ENCODE peak calls at places on chromosomes 6 and 20, in five cellular contexts. I is K562, T is H1, Y is HepG2, J is GM12878. N is an unnamed sample. For H3K4me1, the result is how much of the 10 kb centered on the place peaks cover.

GRCh38 chr6:10589429-10589727 is 68.2 kb downstream of the GCNT2 start:
- DNase-seq in T (no peak), Y (no peak), I (no peak), J (no peak), N (no peak)

GRCh38 chr20:24654425-24654824 is 185.0 kb downstream of the SYNDIG1 start:
- DNase-seq in T (no peak), J (no peak), I (no peak), Y (no peak), N (no peak)

GRCh38 chr6:52929321-52930164 is 20.0 kb upstream of the GSTA3 start:
- DNase-seq in T (no peak), J (no peak), Y (peak), I (no peak), N (no peak)

GRCh38 chr20:24721891-24722530 is 227.1 kb upstream of the CST7 start:
- DNase-seq in Y (no peak), I (no peak), T (peak), J (no peak), N (no peak)

GRCh38 chr6:37515712-37516075 is 16.0 kb upstream of the CCDC167 start:
- DNase-seq in Y (no peak), I (no peak), T (no peak), J (no peak), N (no peak)

GRCh38 chr6:30884521-30885480 is 482 bp downstream of the DDR1 start:
- DNase-seq in T (peak), Y (no peak), I (peak), J (no peak), N (peak)

GRCh38 chr6:68718379-68719073 is 83.4 kb downstream of the ADGRB3 start:
- DNase-seq in Y (no peak), I (no peak), J (no peak), T (no peak), N (no peak)

GRCh38 chr20:15596220-15596875 is 976.9 kb downstream of the KIF16B start:
- DNase-seq in T (no peak), I (no peak), Y (no peak), J (no peak), N (no peak)

GRCh38 chr6:57109905-57110304 is 19.9 kb downstream of the ZNF451 start:
- DNase-seq in T (no peak), Y (no peak), J (no peak), I (no peak), N (no peak)

GRCh38 chr6:62652692-62653328 is 366.8 kb upstream of the KHDRBS2 start:
- DNase-seq in T (no peak), I (peak), J (no peak), Y (no peak), N (peak)

GRCh38 chr6:12381587-12381986 is 91.4 kb downstream of the EDN1 start:
- DNase-seq in Y (no peak), J (no peak), T (no peak), I (no peak), N (no peak)

GRCh38 chr20:30503992-30504570 is 753.4 kb upstream of the DEFB115 start:
- DNase-seq in T (no peak), J (no peak), I (no peak), Y (no peak), N (no peak)

GRCh38 chr6:110173506-110174132 is 5.9 kb downstream of the WASF1 start:
- DNase-seq in Y (peak), J (no peak), T (no peak), I (no peak), N (peak)

GRCh38 chr6:17505767-17506280 is 94.3 kb upstream of the FAM8A1 start:
- DNase-seq in T (peak), I (no peak), J (no peak), Y (no peak), N (no peak)

GRCh38 chr20:9758752-9759151 is 80.1 kb downstream of the PAK5 start:
- DNase-seq in J (no peak), T (no peak), Y (no peak), I (no peak), N (no peak)

GRCh38 chr6:10248378-10248843 is 166.5 kb downstream of the TFAP2A start:
- DNase-seq in Y (no peak), I (no peak), J (no peak), T (no peak), N (peak)

GRCh38 chr6:170476360-170476759 is 76.7 kb downstream of the PSMB1 start:
- DNase-seq in T (no peak), Y (no peak), I (no peak), J (peak), N (no peak)

GRCh38 chr6:155219858-155220301 is 43.9 kb upstream of the CLDN20 start:
- DNase-seq in Y (no peak), T (no peak), I (no peak), J (no peak), N (no peak)

GRCh38 chr6:148973809-148974208 is 227.0 kb downstream of the UST start:
- DNase-seq in I (no peak), J (no peak), Y (no peak), T (peak), N (peak)

GRCh38 chr6:42359021-42359420 is 92.7 kb downstream of the TRERF1 start:
- DNase-seq in J (no peak), T (no peak), Y (no peak), I (no peak), N (no peak)

GRCh38 chr6:134162932-134163331 is 110.5 kb upstream of the SLC2A12 start:
- DNase-seq in Y (no peak), T (no peak), I (no peak), J (no peak), N (no peak)

GRCh38 chr6:169253745-169254238 is at the start of gene THBS2:
- DNase-seq in J (no peak), Y (no peak), T (peak), I (no peak), N (peak)

DNA sequence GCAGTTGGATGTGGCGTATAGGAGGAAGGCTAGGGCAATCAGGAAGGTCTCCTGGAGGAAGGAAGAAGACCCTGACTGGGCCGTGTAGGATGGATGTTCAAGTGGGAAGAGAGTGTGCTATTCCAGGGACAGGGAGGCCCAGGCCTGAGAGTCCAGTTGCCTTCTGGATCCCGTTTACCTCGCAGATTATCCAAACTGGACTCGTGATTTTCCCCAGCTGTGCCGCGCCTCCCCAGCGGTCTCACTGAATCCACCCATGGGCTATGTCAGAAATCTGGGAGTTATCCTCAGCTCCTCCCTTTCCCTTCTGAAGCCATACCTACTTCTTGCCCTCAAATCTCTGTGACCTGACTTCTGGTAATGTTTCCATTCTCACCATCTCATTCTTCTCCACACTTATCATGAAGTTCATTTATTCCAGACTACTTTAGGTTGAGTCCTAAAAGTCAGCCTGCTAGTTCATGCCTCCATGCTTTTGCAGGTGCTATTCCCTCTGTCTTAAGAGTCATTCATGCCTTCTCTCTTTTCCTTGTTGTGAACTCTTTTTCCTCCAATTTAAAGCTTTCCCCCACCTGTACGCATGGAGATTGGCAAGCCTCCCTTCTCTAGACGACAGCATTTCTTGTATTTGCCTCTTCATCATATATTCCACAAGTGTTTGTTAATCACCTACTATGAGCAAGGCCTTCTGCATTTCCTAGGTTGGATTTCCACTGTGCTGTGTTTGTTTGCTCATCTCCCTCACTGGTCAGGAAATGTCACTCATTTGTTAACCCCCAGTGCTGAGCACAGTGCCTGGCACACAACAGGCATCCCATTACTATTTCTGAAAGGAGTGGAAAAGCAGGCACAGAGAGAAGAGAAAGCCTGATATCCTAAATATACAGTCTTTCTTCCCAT is 2.7 kb downstream of the SDCBP2 start:
- DNase-seq in Y (no peak), T (no peak), I (no peak), J (no peak), N (no peak)
- H3K4me1 ChIP-seq in Y (half or more), T (under half), I (under half), J (under half), N (under half)

DNA sequence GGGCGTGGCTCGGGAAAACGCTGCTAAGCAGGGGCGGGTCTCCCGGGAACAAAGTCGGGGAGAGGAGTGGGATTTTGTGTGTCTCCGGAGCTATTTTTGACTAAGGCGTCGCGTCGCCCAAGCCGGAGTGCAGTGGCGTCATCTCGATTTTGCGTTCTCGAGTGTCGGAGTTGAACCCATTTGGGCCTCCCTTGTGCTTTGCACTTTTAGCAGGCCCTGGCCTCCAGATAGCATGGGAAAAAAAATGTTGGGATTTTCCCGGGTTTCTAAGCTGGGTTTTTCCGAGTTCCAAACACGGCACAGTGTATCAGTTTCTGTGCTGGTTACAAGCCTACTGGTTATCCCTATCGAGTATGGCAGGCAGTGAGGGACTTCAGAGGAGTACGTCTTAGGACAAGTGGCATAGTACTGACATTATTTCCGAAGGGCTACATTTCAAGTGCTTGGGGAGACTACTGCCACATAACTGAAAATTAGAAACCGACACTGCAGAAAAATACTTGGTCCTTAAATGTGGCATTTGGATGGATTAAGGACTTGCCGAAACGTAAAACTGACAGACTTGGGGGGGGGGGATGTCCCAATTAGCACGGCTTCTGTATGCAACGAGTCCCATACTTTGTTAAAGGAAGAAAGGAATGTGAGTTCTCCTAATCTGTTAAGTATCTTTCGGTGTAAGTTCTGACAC is 70.1 kb downstream of the HFE start:
- DNase-seq in T (peak), J (no peak), Y (no peak), I (peak), N (peak)
- TF ChIP-seq CREB1 in T (no peak), J (no peak), Y (no peak), I (peak), N (no peak)

GRCh38 chr6:165988757-165989456 is 178.7 kb downstream of the TBXT start:
- DNase-seq in I (no peak), J (no peak), T (no peak), Y (no peak), N (peak)
- TF ChIP-seq POLR2AphosphoS5 in I (no peak), J (no peak), T (no peak), Y (no peak), N (no peak)

GRCh38 chr6:107496041-107496440 is 6.1 kb downstream of the SOBP start:
- DNase-seq in Y (no peak), I (no peak), T (no peak), J (no peak), N (no peak)
- H3K4me1 ChIP-seq in Y (half or more), I (under half), T (under half), J (under half), N (under half)

GRCh38 chr6:163659807-163660206 is 245.3 kb downstream of the QKI start:
- DNase-seq in T (peak), I (no peak), Y (no peak), J (no peak), N (no peak)
- TF ChIP-seq CREB1 in T (no peak), I (no peak), Y (no peak), J (no peak), N (no peak)

GRCh38 chr6:82954937-82955577 is 110.6 kb downstream of the UBE3D start:
- DNase-seq in J (no peak), I (no peak), Y (no peak), T (no peak), N (no peak)

GRCh38 chr6:82959385-82959941 is 106.2 kb downstream of the UBE3D start:
- DNase-seq in T (peak), Y (no peak), J (no peak), I (no peak), N (peak)

GRCh38 chr6:82955841-82956240 is 109.8 kb downstream of the UBE3D start:
- DNase-seq in T (no peak), J (no peak), I (no peak), Y (no peak), N (no peak)

GRCh38 chr6:82954351-82954750 is 111.3 kb downstream of the UBE3D start:
- DNase-seq in J (no peak), T (no peak), Y (no peak), I (no peak), N (no peak)

DNA sequence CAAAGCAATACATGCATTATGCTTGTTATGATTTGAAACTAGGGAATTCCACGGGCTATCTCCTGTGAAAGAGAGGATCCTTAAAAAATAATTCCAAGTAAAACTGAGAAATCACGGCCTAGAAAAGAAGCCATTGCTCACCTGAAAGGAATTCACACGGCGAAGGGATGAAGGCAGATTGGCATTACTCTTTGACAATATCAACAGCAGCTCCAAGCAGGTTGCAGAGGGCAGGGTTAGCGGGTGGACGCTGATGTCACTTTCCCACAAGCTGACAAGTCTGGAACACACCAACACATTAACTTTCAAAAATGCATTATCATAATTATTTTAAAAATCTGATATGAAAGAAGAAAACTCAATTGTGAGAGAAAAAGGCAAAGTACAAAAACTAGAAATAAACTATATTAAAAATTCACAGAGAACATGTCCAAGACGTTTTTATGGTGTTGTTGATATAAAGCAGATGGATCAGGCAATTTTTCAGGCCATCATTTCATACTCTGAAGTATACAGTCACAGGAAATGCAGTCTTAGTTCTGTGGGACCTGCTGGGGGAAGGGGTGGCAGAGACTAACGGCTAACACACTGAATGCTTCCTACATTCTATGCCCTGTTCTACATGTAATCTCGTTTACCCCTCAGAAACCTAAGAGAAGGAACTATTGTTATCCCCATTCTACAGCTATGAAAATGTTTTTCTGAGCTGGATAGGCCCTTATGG is 108.3 kb downstream of the UBE3D start:
- DNase-seq in T (no peak), I (no peak), J (no peak), Y (no peak), N (no peak)
- TF ChIP-seq POLR2AphosphoS5 in T (no peak), I (no peak), J (no peak), Y (no peak), N (no peak)

GRCh38 chr6:25008707-25009106 is 72.9 kb upstream of the RIPOR2 start:
- DNase-seq in Y (no peak), I (no peak), T (no peak), J (no peak), N (no peak)
- H3K4me1 ChIP-seq in Y (under half), I (under half), T (under half), J (under half), N (under half)

GRCh38 chr6:138034229-138034628 is 73.0 kb downstream of the PERP start:
- DNase-seq in T (no peak), J (no peak), I (no peak), Y (peak), N (no peak)

GRCh38 chr6:138032571-138032970 is 74.6 kb downstream of the PERP start:
- DNase-seq in T (no peak), I (no peak), Y (no peak), J (no peak), N (no peak)

GRCh38 chr6:138036111-138036510 is 71.1 kb downstream of the PERP start:
- DNase-seq in I (no peak), J (no peak), T (no peak), Y (no peak), N (peak)

GRCh38 chr6:138036955-138037592 is 70.1 kb downstream of the PERP start:
- DNase-seq in J (no peak), I (no peak), T (no peak), Y (no peak), N (no peak)

DNA sequence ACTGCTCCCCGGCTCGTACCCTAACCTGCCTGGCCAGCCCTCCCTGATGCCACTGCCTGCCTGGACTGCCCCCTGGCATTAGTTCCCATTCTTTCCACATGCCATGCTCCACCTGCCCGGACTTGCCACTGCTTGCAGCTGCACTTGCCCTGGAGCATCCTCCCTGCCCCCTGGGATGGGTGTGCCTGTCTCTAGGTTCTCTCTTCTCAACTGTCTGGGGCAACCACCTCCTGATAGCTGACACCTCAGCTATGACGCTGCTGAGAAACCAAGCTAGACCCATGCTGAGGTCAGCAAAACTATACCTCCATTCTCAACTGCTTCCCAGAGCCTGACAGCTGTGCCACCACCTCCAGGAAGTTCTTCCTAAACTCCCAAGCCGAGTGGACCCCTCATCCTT is 72.1 kb downstream of the PERP start:
- DNase-seq in T (no peak), Y (no peak), J (no peak), I (no peak), N (no peak)
- TF ChIP-seq CREB1 in T (no peak), Y (no peak), J (no peak), I (no peak), N (no peak)

N was measured in GM23338.